ENCODE peak calls at places on chromosomes 11 and 22, in eight cellular contexts. H is H9, E is Calu3, P is BJ, Z is coronary artery, U is Peyer's patch, F is HFF-Myc, X is GM10248. N is an unnamed sample.
A peak's percentile ranks its signal among the peaks of the same experiment; 100 is the strongest.

GRCh38 chr11:1825039-1825740 is 9.6 kb upstream of the SYT8 start:
- DNase-seq in H (peak; percentile 94), E (peak; percentile 79), P (no peak), Z (no peak), U (no peak), F (no peak), X (peak; percentile 78), N (no peak)

GRCh38 chr22:49953027-49953679 is 7.4 kb upstream of the PIM3 start:
- DNase-seq in H (no peak), E (peak; percentile 65), P (no peak), Z (no peak), U (no peak), F (no peak), X (no peak), N (no peak)

GRCh38 chr11:114259124-114259526 is 37.1 kb upstream of the NNMT start:
- DNase-seq in H (no peak), E (no peak), P (no peak), Z (no peak), U (peak; percentile 65), F (no peak), X (no peak), N (no peak)

GRCh38 chr11:126601136-126601535 is 245.7 kb downstream of the ST3GAL4 start:
- DNase-seq in H (no peak), E (no peak), P (no peak), Z (no peak), U (no peak), F (no peak), X (no peak), N (no peak)

GRCh38 chr22:42655693-42656092 is 6.5 kb upstream of the CYB5R3 start:
- DNase-seq in H (no peak), E (no peak), P (no peak), Z (no peak), U (peak; percentile 91), F (no peak), X (peak; percentile 65), N (no peak)

GRCh38 chr11:1573847-1574255 is 1.8 kb upstream of the DUSP8 start:
- DNase-seq in H (peak; percentile 74), E (peak; percentile 81), P (no peak), Z (no peak), U (peak; percentile 46), F (no peak), X (peak; percentile 24), N (no peak)

GRCh38 chr11:105000167-105000566 is 22.8 kb downstream of the CASP5 start:
- DNase-seq in H (no peak), E (peak; percentile 23), P (no peak), Z (no peak), U (no peak), F (peak; percentile 33), X (no peak), N (peak; percentile 37)

GRCh38 chr22:23115369-23115768 is 26.4 kb downstream of the RSPH14 start:
- DNase-seq in H (no peak), E (no peak), P (no peak), Z (no peak), U (no peak), F (no peak), X (no peak), N (no peak)

GRCh38 chr22:33869946-33870345 is 50.3 kb downstream of the LARGE1 start:
- DNase-seq in H (no peak), E (no peak), P (no peak), Z (no peak), U (no peak), F (no peak), X (no peak), N (no peak)

GRCh38 chr22:36737776-36738175 is 34.2 kb upstream of the CACNG2 start:
- DNase-seq in H (peak; percentile 12), E (no peak), P (no peak), Z (peak; percentile 66), U (no peak), F (no peak), X (no peak), N (no peak)

GRCh38 chr11:93444671-93445073 is 98.5 kb downstream of the SMCO4 start:
- DNase-seq in H (peak; percentile 92), E (no peak), P (no peak), Z (no peak), U (no peak), F (no peak), X (no peak), N (peak; percentile 70)

GRCh38 chr22:25282671-25283561 is 63.5 kb downstream of the CRYBB2 start:
- DNase-seq in H (peak; percentile 78), E (no peak), P (no peak), Z (no peak), U (no peak), F (no peak), X (peak; percentile 15), N (no peak)

GRCh38 chr22:24289138-24289537 is 18.5 kb downstream of the SPECC1L start:
- DNase-seq in H (no peak), E (no peak), P (peak; percentile 93), Z (no peak), U (no peak), F (peak; percentile 52), X (no peak), N (no peak)

GRCh38 chr11:71131861-71132260 is 120.5 kb downstream of the SHANK2 start:
- DNase-seq in H (peak; percentile 44), E (no peak), P (no peak), Z (no peak), U (no peak), F (no peak), X (no peak), N (no peak)

GRCh38 chr22:44782286-44782830 is 30.0 kb downstream of the ARHGAP8 start:
- DNase-seq in H (no peak), E (no peak), P (no peak), Z (no peak), U (no peak), F (no peak), X (no peak), N (no peak)

GRCh38 chr11:86745571-86745970 is 54.8 kb upstream of the PRSS23 start:
- DNase-seq in H (no peak), E (no peak), P (no peak), Z (no peak), U (no peak), F (no peak), X (no peak), N (no peak)

GRCh38 chr11:86740628-86741488 is 59.5 kb upstream of the PRSS23 start:
- DNase-seq in H (peak; percentile 74), E (peak; percentile 48), P (peak; percentile 91), Z (peak; percentile 88), U (no peak), F (peak; percentile 95), X (no peak), N (peak; percentile 39)

GRCh38 chr11:86741489-86742435 is 58.6 kb upstream of the PRSS23 start:
- DNase-seq in H (no peak), E (peak; percentile 38), P (no peak), Z (no peak), U (no peak), F (no peak), X (no peak), N (no peak)

GRCh38 chr11:86742436-86742805 is 57.9 kb upstream of the PRSS23 start:
- DNase-seq in H (no peak), E (no peak), P (no peak), Z (no peak), U (no peak), F (no peak), X (no peak), N (no peak)

DNA sequence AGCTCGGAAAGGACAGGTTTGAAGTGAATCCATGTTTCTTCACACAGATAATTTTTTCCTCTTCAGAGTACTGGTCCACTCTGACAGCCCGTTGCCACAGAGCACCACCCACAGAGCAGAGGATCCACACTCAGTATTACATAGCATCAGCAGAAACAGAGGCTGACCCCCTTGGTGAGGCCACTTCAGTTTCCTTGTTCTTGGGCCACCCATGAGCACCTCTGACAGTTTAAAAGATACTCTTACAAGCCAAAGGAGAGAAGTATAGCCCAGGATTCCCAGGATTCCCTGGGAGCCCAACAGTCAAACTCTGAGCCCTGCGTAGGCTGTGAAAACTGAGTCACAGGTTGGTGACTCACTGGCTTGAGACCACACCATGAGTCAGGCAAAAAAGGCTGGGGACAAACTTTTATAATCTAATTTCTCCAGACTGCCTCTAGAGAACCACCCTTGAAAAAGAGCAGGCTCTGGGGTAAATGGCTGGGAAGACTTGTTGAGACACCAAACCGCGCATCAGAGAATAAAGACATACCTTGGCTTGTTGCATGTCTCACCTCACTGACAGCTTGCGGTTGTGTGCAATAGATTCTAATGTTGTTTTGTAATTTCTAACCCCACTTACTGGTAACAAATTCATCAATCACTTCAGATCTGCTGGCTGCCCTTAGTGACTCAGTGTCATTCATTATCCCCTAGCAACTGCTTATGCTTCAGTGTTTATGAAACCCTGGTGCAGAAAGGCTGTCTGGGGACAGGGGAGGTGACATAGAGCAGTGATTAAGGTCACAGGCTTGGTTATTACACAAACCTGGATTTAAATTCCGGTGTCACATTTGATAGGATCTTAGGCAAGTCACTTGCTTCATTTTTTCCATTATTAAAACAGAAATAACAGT is 56.9 kb upstream of the PRSS23 start:
- DNase-seq in H (no peak), E (peak; percentile 60), P (peak; percentile 92), Z (peak; percentile 89), U (no peak), F (peak; percentile 93), X (no peak), N (peak; percentile 63)
- TF ChIP-seq CTCF in H (no peak), E (no peak), P (no peak), Z (no peak), U (no peak), F (no peak), X (no peak), N (no peak)

GRCh38 chr11:132402056-132402684 is 1031.8 kb downstream of the NTM start:
- DNase-seq in H (peak; percentile 76), E (no peak), P (no peak), Z (no peak), U (no peak), F (no peak), X (peak; percentile 54), N (peak; percentile 6)
- TF ChIP-seq CTCF in H (peak; percentile 75), E (no peak), P (peak; percentile 58), Z (no peak), U (peak; percentile 8), F (peak; percentile 21), X (peak; percentile 54), N (no peak)

GRCh38 chr11:64358907-64359711 is at the start of gene RPS6KA4:
- DNase-seq in H (no peak), E (peak; percentile 78), P (no peak), Z (peak; percentile 83), U (peak; percentile 48), F (no peak), X (peak; percentile 93), N (peak; percentile 64)

GRCh38 chr11:64360403-64360980 is 1.5 kb downstream of the RPS6KA4 start:
- DNase-seq in H (no peak), E (no peak), P (no peak), Z (no peak), U (no peak), F (no peak), X (no peak), N (peak; percentile 17)

GRCh38 chr11:64361659-64362058 is 2.7 kb downstream of the RPS6KA4 start:
- DNase-seq in H (no peak), E (no peak), P (no peak), Z (peak; percentile 74), U (no peak), F (no peak), X (no peak), N (no peak)

GRCh38 chr11:64358536-64358906 is 441 bp upstream of the RPS6KA4 start:
- DNase-seq in H (no peak), E (no peak), P (no peak), Z (no peak), U (no peak), F (no peak), X (no peak), N (no peak)

GRCh38 chr11:64359712-64360402 is 895 bp downstream of the RPS6KA4 start:
- DNase-seq in H (no peak), E (no peak), P (no peak), Z (no peak), U (peak; percentile 52), F (no peak), X (no peak), N (peak; percentile 45)
- TF ChIP-seq CTCF in H (no peak), E (no peak), P (no peak), Z (no peak), U (no peak), F (no peak), X (peak; percentile 39), N (no peak)

GRCh38 chr11:12485328-12485727 is 108.0 kb downstream of the PARVA start:
- DNase-seq in H (no peak), E (no peak), P (no peak), Z (no peak), U (no peak), F (no peak), X (no peak), N (no peak)
- TF ChIP-seq CTCF in H (peak; percentile 46), E (peak; percentile 61), P (peak; percentile 41), Z (peak; percentile 23), U (no peak), F (peak; percentile 46), X (no peak), N (peak; percentile 5)

N was measured in activated CD8-positive, alpha-beta T cell treated with anti-CD3 and anti-CD28 coated beads for 36 hours.